ENCODE peak calls at places on chromosomes 7 and 10, in seven cellular contexts. H is Ammon's horn; S is T-helper 17 cell; X is HTR-8/SVneo; G is stimulated activated CD4-positive, alpha-beta T cell treated with anti-CD3 and anti-CD28 coated beads, Interleukin-2, amount 100 ng/mL, for 48 hours; U is Daoy; W is OCI-LY7. D is an unnamed sample.

GRCh38 chr10:34024708-34025425 is 690.4 kb upstream of the NRP1 start:
- DNase-seq in H (no peak), S (no peak), X (no peak), G (no peak), U (peak), W (no peak), D (peak)

GRCh38 chr10:122915700-122916099 is 5.3 kb downstream of the FAM24A start:
- DNase-seq in H (no peak), S (no peak), X (no peak), G (no peak), U (no peak), W (no peak), D (no peak)

GRCh38 chr10:132133005-132133404 is 53.7 kb upstream of the DPYSL4 start:
- DNase-seq in H (peak), S (peak), X (no peak), G (no peak), U (no peak), W (no peak), D (no peak)

GRCh38 chr10:516766-517165 is 172.7 kb downstream of the DIP2C start:
- DNase-seq in H (no peak), S (no peak), X (no peak), G (no peak), U (no peak), W (no peak), D (no peak)

GRCh38 chr7:21256310-21256877 is 171.5 kb upstream of the SP4 start:
- DNase-seq in H (peak), S (no peak), X (peak), G (peak), U (peak), W (peak), D (peak)

GRCh38 chr7:115329006-115329405 is 407.1 kb downstream of the MDFIC start:
- DNase-seq in H (no peak), S (no peak), X (no peak), G (no peak), U (no peak), W (no peak), D (no peak)

GRCh38 chr7:74282748-74283459 is 6.3 kb upstream of the CLIP2 start:
- DNase-seq in H (no peak), S (no peak), X (no peak), G (no peak), U (no peak), W (no peak), D (no peak)

GRCh38 chr7:80482938-80483337 is 28.9 kb downstream of the GNAT3 start:
- DNase-seq in H (no peak), S (no peak), X (no peak), G (no peak), U (no peak), W (no peak), D (no peak)

GRCh38 chr7:123738808-123739207 is 10.0 kb downstream of the WASL start:
- DNase-seq in H (no peak), S (no peak), X (no peak), G (no peak), U (no peak), W (no peak), D (no peak)

GRCh38 chr10:43573250-43574034 is 974 bp downstream of the ZNF239 start:
- DNase-seq in H (no peak), S (no peak), X (no peak), G (no peak), U (peak), W (no peak), D (no peak)

GRCh38 chr7:98617051-98617959 is at the start of gene NPTX2:
- DNase-seq in H (peak), S (no peak), X (no peak), G (no peak), U (peak), W (no peak), D (peak)

GRCh38 chr10:71784679-71785272 is 11.5 kb upstream of the VSIR start:
- DNase-seq in H (no peak), S (no peak), X (no peak), G (no peak), U (no peak), W (no peak), D (no peak)

GRCh38 chr7:29349362-29349761 is 154.8 kb downstream of the CHN2 start:
- DNase-seq in H (no peak), S (no peak), X (no peak), G (no peak), U (peak), W (no peak), D (no peak)

GRCh38 chr7:150988230-150989226 is 2.3 kb upstream of the NOS3 start:
- DNase-seq in H (peak), S (peak), X (peak), G (peak), U (peak), W (peak), D (peak)

GRCh38 chr7:41164440-41164839 is 538.5 kb downstream of the INHBA start:
- DNase-seq in H (no peak), S (no peak), X (no peak), G (no peak), U (no peak), W (no peak), D (no peak)

GRCh38 chr7:138226001-138226476 is 149.8 kb downstream of the AKR1D1 start:
- DNase-seq in H (peak), S (no peak), X (peak), G (no peak), U (peak), W (no peak), D (peak)

GRCh38 chr10:4780782-4781181 is 45.2 kb upstream of the AKR1E2 start:
- DNase-seq in H (no peak), S (no peak), X (peak), G (no peak), U (peak), W (no peak), D (peak)

GRCh38 chr7:142628945-142629344 is 120.3 kb upstream of the PRSS1 start:
- DNase-seq in H (no peak), S (no peak), X (no peak), G (no peak), U (no peak), W (no peak), D (no peak)

GRCh38 chr7:32285698-32286097 is 204.5 kb downstream of the LSM5 start:
- DNase-seq in H (no peak), S (no peak), X (no peak), G (no peak), U (no peak), W (no peak), D (no peak)

GRCh38 chr7:50614721-50615518 is 49.7 kb upstream of the DDC start:
- DNase-seq in H (no peak), S (no peak), X (no peak), G (no peak), U (no peak), W (peak), D (peak)

GRCh38 chr10:43905502-43906236 is 257.0 kb upstream of the ZNF32 start:
- DNase-seq in H (no peak), S (no peak), X (no peak), G (no peak), U (no peak), W (no peak), D (peak)

GRCh38 chr7:131688738-131689661 is 132.6 kb upstream of the PODXL start:
- DNase-seq in H (peak), S (peak), X (peak), G (peak), U (peak), W (peak), D (peak)

GRCh38 chr10:48838830-48839229 is 100.8 kb downstream of the LRRC18 start:
- DNase-seq in H (no peak), S (no peak), X (no peak), G (no peak), U (no peak), W (no peak), D (no peak)

GRCh38 chr10:69952801-69953200 is 99.8 kb upstream of the MACROH2A2 start:
- DNase-seq in H (no peak), S (no peak), X (no peak), G (no peak), U (no peak), W (peak), D (no peak)

GRCh38 chr7:41900532-41900931 is 197.6 kb upstream of the INHBA start:
- DNase-seq in H (no peak), S (no peak), X (no peak), G (no peak), U (no peak), W (no peak), D (no peak)

GRCh38 chr7:92131093-92131492 is 3.2 kb downstream of the CYP51A1 start:
- DNase-seq in H (no peak), S (no peak), X (no peak), G (no peak), U (no peak), W (no peak), D (no peak)

GRCh38 chr7:30476401-30477145 is 2.0 kb downstream of the NOD1 start:
- DNase-seq in H (no peak), S (no peak), X (no peak), G (no peak), U (no peak), W (no peak), D (no peak)

GRCh38 chr7:74262639-74263398 is 8.6 kb upstream of the RFC2 start:
- DNase-seq in H (no peak), S (no peak), X (no peak), G (no peak), U (peak), W (no peak), D (no peak)

GRCh38 chr7:44217133-44217714 is 16.4 kb downstream of the YKT6 start:
- DNase-seq in H (no peak), S (no peak), X (no peak), G (no peak), U (no peak), W (no peak), D (no peak)

D was measured in dermis blood vessel endothelial cell.